ENCODE peak calls at places on chromosomes 7 and 10, in seven cellular contexts. One of them, this sample, is unnamed.

GRCh38 chr7:141074162-141074989 is 512 bp downstream of the TMEM178B start:
- DNase-seq in neural crest cell: peak
- DNase-seq in spleen: no peak
- DNase-seq in psoas muscle: peak
- DNase-seq in progenitor cell of endocrine pancreas: peak
- DNase-seq in RWPE1: no peak
- DNase-seq in heart left ventricle: peak
- DNase-seq in this sample: peak

GRCh38 chr10:99730026-99730425 is 1.9 kb downstream of the COX15 start:
- DNase-seq in neural crest cell: no peak
- DNase-seq in RWPE1: no peak
- DNase-seq in heart left ventricle: no peak
- DNase-seq in psoas muscle: no peak
- DNase-seq in spleen: no peak
- DNase-seq in progenitor cell of endocrine pancreas: no peak
- DNase-seq in this sample: no peak

GRCh38 chr10:121596668-121597503 is 1.4 kb downstream of the FGFR2 start:
- DNase-seq in RWPE1: peak
- DNase-seq in spleen: no peak
- DNase-seq in progenitor cell of endocrine pancreas: peak
- DNase-seq in heart left ventricle: peak
- DNase-seq in neural crest cell: no peak
- DNase-seq in psoas muscle: no peak
- DNase-seq in this sample: peak

GRCh38 chr10:11610151-11610854 is 1.1 kb downstream of the USP6NL start:
- DNase-seq in neural crest cell: no peak
- DNase-seq in RWPE1: no peak
- DNase-seq in psoas muscle: no peak
- DNase-seq in spleen: no peak
- DNase-seq in progenitor cell of endocrine pancreas: no peak
- DNase-seq in heart left ventricle: no peak
- DNase-seq in this sample: no peak

GRCh38 chr10:77856566-77856965 is 70.0 kb downstream of the DLG5 start:
- DNase-seq in neural crest cell: no peak
- DNase-seq in heart left ventricle: no peak
- DNase-seq in progenitor cell of endocrine pancreas: no peak
- DNase-seq in spleen: peak
- DNase-seq in RWPE1: no peak
- DNase-seq in psoas muscle: no peak
- DNase-seq in this sample: no peak

GRCh38 chr7:2862831-2863361 is 18.8 kb upstream of the GNA12 start:
- DNase-seq in neural crest cell: no peak
- DNase-seq in spleen: no peak
- DNase-seq in heart left ventricle: peak
- DNase-seq in progenitor cell of endocrine pancreas: no peak
- DNase-seq in psoas muscle: peak
- DNase-seq in RWPE1: no peak
- DNase-seq in this sample: no peak

GRCh38 chr10:31299119-31299518 is 19.9 kb upstream of the ZEB1 start:
- DNase-seq in heart left ventricle: no peak
- DNase-seq in spleen: no peak
- DNase-seq in neural crest cell: no peak
- DNase-seq in RWPE1: no peak
- DNase-seq in progenitor cell of endocrine pancreas: no peak
- DNase-seq in psoas muscle: no peak
- DNase-seq in this sample: no peak

GRCh38 chr7:102193806-102194205 is 92.9 kb upstream of the SH2B2 start:
- DNase-seq in heart left ventricle: no peak
- DNase-seq in psoas muscle: no peak
- DNase-seq in RWPE1: no peak
- DNase-seq in spleen: no peak
- DNase-seq in neural crest cell: no peak
- DNase-seq in progenitor cell of endocrine pancreas: no peak
- DNase-seq in this sample: no peak

GRCh38 chr10:91335147-91335546 is 75.0 kb upstream of the HECTD2 start:
- DNase-seq in heart left ventricle: no peak
- DNase-seq in progenitor cell of endocrine pancreas: no peak
- DNase-seq in spleen: no peak
- DNase-seq in neural crest cell: no peak
- DNase-seq in psoas muscle: no peak
- DNase-seq in RWPE1: no peak
- DNase-seq in this sample: no peak

GRCh38 chr7:114082934-114083647 is 164.3 kb upstream of the PPP1R3A start:
- DNase-seq in neural crest cell: peak
- DNase-seq in heart left ventricle: peak
- DNase-seq in psoas muscle: no peak
- DNase-seq in spleen: peak
- DNase-seq in RWPE1: no peak
- DNase-seq in progenitor cell of endocrine pancreas: peak
- DNase-seq in this sample: peak

GRCh38 chr10:72615985-72616384 is 9.9 kb downstream of the MICU1 start:
- DNase-seq in RWPE1: no peak
- DNase-seq in psoas muscle: no peak
- DNase-seq in neural crest cell: no peak
- DNase-seq in spleen: no peak
- DNase-seq in progenitor cell of endocrine pancreas: no peak
- DNase-seq in heart left ventricle: no peak
- DNase-seq in this sample: no peak

GRCh38 chr7:151897201-151897711 is 20.3 kb upstream of the PRKAG2 start:
- DNase-seq in psoas muscle: no peak
- DNase-seq in spleen: peak
- DNase-seq in progenitor cell of endocrine pancreas: no peak
- DNase-seq in neural crest cell: no peak
- DNase-seq in RWPE1: no peak
- DNase-seq in heart left ventricle: no peak
- DNase-seq in this sample: no peak
- TF ChIP-seq CTCF in psoas muscle: no peak
- TF ChIP-seq CTCF in spleen: no peak
- TF ChIP-seq CTCF in progenitor cell of endocrine pancreas: no peak
- TF ChIP-seq CTCF in neural crest cell: no peak
- TF ChIP-seq CTCF in RWPE1: no peak
- TF ChIP-seq CTCF in heart left ventricle: no peak
- TF ChIP-seq CTCF in this sample: no peak

GRCh38 chr7:20786049-20786412 is 655 bp downstream of the SP8 start:
- DNase-seq in neural crest cell: no peak
- DNase-seq in psoas muscle: no peak
- DNase-seq in spleen: no peak
- DNase-seq in RWPE1: no peak
- DNase-seq in heart left ventricle: no peak
- DNase-seq in progenitor cell of endocrine pancreas: no peak
- DNase-seq in this sample: no peak

GRCh38 chr7:20785211-20786048 is 1.3 kb downstream of the SP8 start:
- DNase-seq in spleen: no peak
- DNase-seq in neural crest cell: no peak
- DNase-seq in RWPE1: no peak
- DNase-seq in psoas muscle: no peak
- DNase-seq in progenitor cell of endocrine pancreas: no peak
- DNase-seq in heart left ventricle: no peak
- DNase-seq in this sample: peak

GRCh38 chr7:20783716-20784310 is 2.9 kb downstream of the SP8 start:
- DNase-seq in heart left ventricle: no peak
- DNase-seq in psoas muscle: no peak
- DNase-seq in neural crest cell: no peak
- DNase-seq in RWPE1: no peak
- DNase-seq in progenitor cell of endocrine pancreas: no peak
- DNase-seq in spleen: no peak
- DNase-seq in this sample: peak

GRCh38 chr7:20783131-20783715 is 3.5 kb downstream of the SP8 start:
- DNase-seq in spleen: no peak
- DNase-seq in heart left ventricle: no peak
- DNase-seq in RWPE1: no peak
- DNase-seq in psoas muscle: no peak
- DNase-seq in neural crest cell: no peak
- DNase-seq in progenitor cell of endocrine pancreas: no peak
- DNase-seq in this sample: no peak

DNA sequence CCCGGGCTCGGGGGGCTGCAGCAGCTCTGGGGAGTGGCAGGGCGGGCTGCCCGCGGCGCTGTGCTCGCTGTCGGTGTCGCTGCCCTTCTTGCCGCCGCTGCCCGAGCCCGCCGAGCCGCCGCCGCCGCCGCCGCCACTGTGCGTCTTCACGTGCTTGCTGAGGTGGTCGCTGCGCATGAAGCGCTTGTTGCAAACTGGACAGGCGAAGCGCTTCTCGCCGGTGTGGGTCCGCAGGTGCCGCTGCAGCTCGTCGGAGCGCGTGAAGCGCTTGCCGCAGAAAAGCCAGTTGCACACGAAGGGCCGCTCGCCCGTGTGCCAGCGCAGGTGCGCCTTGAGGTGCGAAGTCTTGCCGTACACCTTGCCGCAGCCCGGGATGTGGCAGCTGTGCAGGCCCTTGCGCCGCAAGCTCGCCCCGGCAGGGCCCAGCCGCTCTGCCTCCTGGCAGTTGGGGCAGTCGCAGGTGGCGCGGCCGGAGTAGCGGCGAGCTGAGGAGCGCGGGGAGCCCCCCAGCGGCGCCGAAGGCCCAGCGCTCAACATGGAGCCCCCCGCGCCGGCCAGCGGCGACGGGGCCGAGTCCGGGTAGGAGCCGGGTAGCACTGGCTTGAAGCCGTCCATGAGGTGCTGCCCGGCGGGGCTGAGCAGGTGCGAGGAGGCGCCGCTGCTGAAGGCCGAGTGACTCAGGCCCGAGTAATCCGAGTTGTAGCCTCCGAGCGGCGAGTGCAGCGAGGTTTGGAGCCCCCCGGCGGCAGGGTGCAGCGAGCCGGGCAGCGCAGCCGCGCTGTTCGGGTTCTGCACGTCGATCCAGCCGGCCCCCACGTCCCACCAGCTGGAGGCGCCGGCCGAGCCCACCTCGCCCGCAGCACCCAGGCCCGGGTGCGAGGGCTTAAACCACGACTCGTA is 2.1 kb downstream of the SP8 start:
- DNase-seq in progenitor cell of endocrine pancreas: no peak
- DNase-seq in spleen: no peak
- DNase-seq in RWPE1: peak
- DNase-seq in neural crest cell: no peak
- DNase-seq in heart left ventricle: no peak
- DNase-seq in psoas muscle: no peak
- DNase-seq in this sample: peak
- TF ChIP-seq CTCF in progenitor cell of endocrine pancreas: peak
- TF ChIP-seq CTCF in spleen: no peak
- TF ChIP-seq CTCF in RWPE1: peak
- TF ChIP-seq CTCF in neural crest cell: peak
- TF ChIP-seq CTCF in heart left ventricle: no peak
- TF ChIP-seq CTCF in psoas muscle: no peak
- TF ChIP-seq CTCF in this sample: peak

DNA sequence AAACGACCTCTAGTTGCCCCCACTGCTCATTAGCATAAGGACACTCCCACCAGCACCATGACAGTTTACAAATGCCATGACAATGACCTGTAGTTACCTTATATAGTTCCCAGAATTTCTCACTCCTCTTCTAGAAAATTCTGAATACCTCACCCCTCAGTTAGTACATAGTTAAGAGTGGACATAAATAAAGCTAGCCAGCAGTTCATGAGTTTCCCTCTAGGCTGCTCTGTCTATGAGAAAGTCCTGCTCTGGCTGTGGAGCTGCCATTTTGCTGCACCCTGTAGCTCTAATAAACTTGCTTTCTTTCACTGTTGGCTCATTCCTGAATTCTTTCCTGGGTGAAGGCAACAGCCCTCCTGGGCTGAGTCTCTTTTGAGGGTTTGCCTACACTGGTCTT is 276.8 kb upstream of the AKR1E2 start:
- DNase-seq in spleen: no peak
- DNase-seq in RWPE1: no peak
- DNase-seq in neural crest cell: no peak
- DNase-seq in heart left ventricle: no peak
- DNase-seq in progenitor cell of endocrine pancreas: no peak
- DNase-seq in psoas muscle: no peak
- DNase-seq in this sample: no peak
- TF ChIP-seq CTCF in spleen: no peak
- TF ChIP-seq CTCF in RWPE1: no peak
- TF ChIP-seq CTCF in neural crest cell: peak
- TF ChIP-seq CTCF in heart left ventricle: no peak
- TF ChIP-seq CTCF in progenitor cell of endocrine pancreas: no peak
- TF ChIP-seq CTCF in psoas muscle: no peak
- TF ChIP-seq CTCF in this sample: no peak

DNA sequence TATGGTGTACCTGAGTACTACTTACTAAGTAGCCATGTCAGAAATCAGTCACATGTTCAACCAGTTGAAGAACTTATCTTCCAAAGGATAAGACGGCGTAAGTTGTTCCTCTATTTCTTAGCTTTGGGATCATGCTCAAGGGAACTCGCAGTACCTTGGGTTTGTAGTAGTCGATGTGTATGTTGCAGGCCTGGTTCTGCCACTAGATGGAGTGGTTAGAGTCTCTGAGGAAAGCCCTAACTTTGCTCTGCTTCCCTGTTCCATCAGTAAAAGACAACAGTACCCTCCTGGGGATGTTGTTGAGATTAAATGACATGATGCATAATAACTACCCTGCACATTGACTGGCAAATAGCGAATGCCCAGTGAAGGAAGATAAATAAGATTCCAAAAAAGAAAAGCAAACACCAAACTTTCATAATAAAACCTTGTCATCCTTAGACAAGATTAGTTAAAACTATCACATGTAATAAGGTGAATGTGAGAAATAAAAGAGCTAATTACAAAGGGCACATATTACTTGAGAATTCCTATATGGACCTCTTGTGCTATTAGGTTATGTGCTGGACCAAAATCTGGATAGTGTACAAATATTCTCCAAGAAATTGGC is 165.9 kb downstream of the ABCA13 start:
- DNase-seq in progenitor cell of endocrine pancreas: no peak
- DNase-seq in RWPE1: peak
- DNase-seq in neural crest cell: peak
- DNase-seq in psoas muscle: no peak
- DNase-seq in heart left ventricle: no peak
- DNase-seq in spleen: no peak
- DNase-seq in this sample: peak
- TF ChIP-seq CTCF in progenitor cell of endocrine pancreas: peak
- TF ChIP-seq CTCF in RWPE1: peak
- TF ChIP-seq CTCF in neural crest cell: peak
- TF ChIP-seq CTCF in psoas muscle: no peak
- TF ChIP-seq CTCF in heart left ventricle: peak
- TF ChIP-seq CTCF in spleen: no peak
- TF ChIP-seq CTCF in this sample: peak

GRCh38 chr10:48661441-48661840 is 23.2 kb upstream of the WDFY4 start:
- DNase-seq in spleen: no peak
- DNase-seq in neural crest cell: no peak
- DNase-seq in psoas muscle: no peak
- DNase-seq in RWPE1: no peak
- DNase-seq in progenitor cell of endocrine pancreas: no peak
- DNase-seq in heart left ventricle: no peak
- DNase-seq in this sample: no peak

GRCh38 chr10:48658243-48658888 is 26.3 kb upstream of the WDFY4 start:
- DNase-seq in psoas muscle: peak
- DNase-seq in neural crest cell: peak
- DNase-seq in heart left ventricle: peak
- DNase-seq in RWPE1: peak
- DNase-seq in progenitor cell of endocrine pancreas: peak
- DNase-seq in spleen: peak
- DNase-seq in this sample: peak

GRCh38 chr10:48658889-48659269 is 25.8 kb upstream of the WDFY4 start:
- DNase-seq in heart left ventricle: no peak
- DNase-seq in progenitor cell of endocrine pancreas: no peak
- DNase-seq in spleen: peak
- DNase-seq in neural crest cell: no peak
- DNase-seq in psoas muscle: no peak
- DNase-seq in RWPE1: no peak
- DNase-seq in this sample: no peak

GRCh38 chr10:48656928-48657327 is 27.7 kb upstream of the WDFY4 start:
- DNase-seq in progenitor cell of endocrine pancreas: no peak
- DNase-seq in spleen: peak
- DNase-seq in heart left ventricle: no peak
- DNase-seq in RWPE1: no peak
- DNase-seq in psoas muscle: no peak
- DNase-seq in neural crest cell: no peak
- DNase-seq in this sample: no peak

GRCh38 chr10:48659790-48660189 is 24.9 kb upstream of the WDFY4 start:
- DNase-seq in neural crest cell: no peak
- DNase-seq in heart left ventricle: no peak
- DNase-seq in spleen: no peak
- DNase-seq in progenitor cell of endocrine pancreas: no peak
- DNase-seq in psoas muscle: no peak
- DNase-seq in RWPE1: no peak
- DNase-seq in this sample: no peak
- TF ChIP-seq CTCF in neural crest cell: peak
- TF ChIP-seq CTCF in heart left ventricle: peak
- TF ChIP-seq CTCF in spleen: peak
- TF ChIP-seq CTCF in progenitor cell of endocrine pancreas: peak
- TF ChIP-seq CTCF in psoas muscle: no peak
- TF ChIP-seq CTCF in RWPE1: no peak
- TF ChIP-seq CTCF in this sample: peak